ENCODE peak calls at places on chromosomes 2 and 18, in six cellular contexts. One of them, this sample, is unnamed.

GRCh38 chr18:13615432-13615861 is 110.9 kb downstream of the FAM210A start:
- DNase-seq in H54: no peak
- DNase-seq in SHP77: no peak
- DNase-seq in H9: no peak
- DNase-seq in stimulated activated CD4-positive, alpha-beta T cell treated with anti-CD3 and anti-CD28 coated beads, TNF-alpha, amount 100 ng/mL, for 1 hour: no peak
- DNase-seq in stimulated activated naive B cell treated with anti-CD40 and anti-IgM and Interleukin-4, amounts not matched to agents 10 μg/mL and 1 μg/mL and 100 μg/mL, for 72 hours: no peak
- DNase-seq in this sample: peak

GRCh38 chr2:189393440-189394111 is 47.7 kb upstream of the WDR75 start:
- DNase-seq in H54: no peak
- DNase-seq in SHP77: no peak
- DNase-seq in H9: no peak
- DNase-seq in stimulated activated CD4-positive, alpha-beta T cell treated with anti-CD3 and anti-CD28 coated beads, TNF-alpha, amount 100 ng/mL, for 1 hour: no peak
- DNase-seq in stimulated activated naive B cell treated with anti-CD40 and anti-IgM and Interleukin-4, amounts not matched to agents 10 μg/mL and 1 μg/mL and 100 μg/mL, for 72 hours: no peak
- DNase-seq in this sample: no peak

GRCh38 chr2:226733189-226733858 is 66.3 kb downstream of the IRS1 start:
- DNase-seq in H54: no peak
- DNase-seq in SHP77: no peak
- DNase-seq in H9: no peak
- DNase-seq in stimulated activated CD4-positive, alpha-beta T cell treated with anti-CD3 and anti-CD28 coated beads, TNF-alpha, amount 100 ng/mL, for 1 hour: no peak
- DNase-seq in stimulated activated naive B cell treated with anti-CD40 and anti-IgM and Interleukin-4, amounts not matched to agents 10 μg/mL and 1 μg/mL and 100 μg/mL, for 72 hours: no peak
- DNase-seq in this sample: no peak

GRCh38 chr2:151849413-151850010 is 21.3 kb upstream of the ARL5A start:
- DNase-seq in H54: no peak
- DNase-seq in SHP77: no peak
- DNase-seq in H9: no peak
- DNase-seq in stimulated activated CD4-positive, alpha-beta T cell treated with anti-CD3 and anti-CD28 coated beads, TNF-alpha, amount 100 ng/mL, for 1 hour: no peak
- DNase-seq in stimulated activated naive B cell treated with anti-CD40 and anti-IgM and Interleukin-4, amounts not matched to agents 10 μg/mL and 1 μg/mL and 100 μg/mL, for 72 hours: no peak
- DNase-seq in this sample: no peak

GRCh38 chr2:158699323-158699722 is 95.8 kb upstream of the DAPL1 start:
- DNase-seq in H54: no peak
- DNase-seq in SHP77: no peak
- DNase-seq in H9: no peak
- DNase-seq in stimulated activated CD4-positive, alpha-beta T cell treated with anti-CD3 and anti-CD28 coated beads, TNF-alpha, amount 100 ng/mL, for 1 hour: no peak
- DNase-seq in stimulated activated naive B cell treated with anti-CD40 and anti-IgM and Interleukin-4, amounts not matched to agents 10 μg/mL and 1 μg/mL and 100 μg/mL, for 72 hours: no peak
- DNase-seq in this sample: no peak

GRCh38 chr2:190126758-190127157 is 64.2 kb upstream of the MSTN start:
- DNase-seq in H54: no peak
- DNase-seq in SHP77: no peak
- DNase-seq in H9: no peak
- DNase-seq in stimulated activated CD4-positive, alpha-beta T cell treated with anti-CD3 and anti-CD28 coated beads, TNF-alpha, amount 100 ng/mL, for 1 hour: no peak
- DNase-seq in stimulated activated naive B cell treated with anti-CD40 and anti-IgM and Interleukin-4, amounts not matched to agents 10 μg/mL and 1 μg/mL and 100 μg/mL, for 72 hours: no peak
- DNase-seq in this sample: no peak

GRCh38 chr18:49597152-49597551 is 35.3 kb downstream of the LIPG start:
- DNase-seq in H54: no peak
- DNase-seq in SHP77: peak
- DNase-seq in H9: no peak
- DNase-seq in stimulated activated CD4-positive, alpha-beta T cell treated with anti-CD3 and anti-CD28 coated beads, TNF-alpha, amount 100 ng/mL, for 1 hour: no peak
- DNase-seq in stimulated activated naive B cell treated with anti-CD40 and anti-IgM and Interleukin-4, amounts not matched to agents 10 μg/mL and 1 μg/mL and 100 μg/mL, for 72 hours: no peak
- DNase-seq in this sample: no peak

GRCh38 chr2:227479865-227480475 is 8.0 kb downstream of the AGFG1 start:
- DNase-seq in H54: no peak
- DNase-seq in SHP77: no peak
- DNase-seq in H9: no peak
- DNase-seq in stimulated activated CD4-positive, alpha-beta T cell treated with anti-CD3 and anti-CD28 coated beads, TNF-alpha, amount 100 ng/mL, for 1 hour: no peak
- DNase-seq in stimulated activated naive B cell treated with anti-CD40 and anti-IgM and Interleukin-4, amounts not matched to agents 10 μg/mL and 1 μg/mL and 100 μg/mL, for 72 hours: no peak
- DNase-seq in this sample: no peak